ENCODE peak calls at places on chromosome 10, in seven cellular contexts. M is cardiac muscle cell; V is body of pancreas; G is uterus; D is SJCRH30; Z is naive thymus-derived CD4-positive, alpha-beta T cell; H is effector memory CD4-positive, alpha-beta T cell. P is an unnamed sample.

GRCh38 chr10:30736685-30737232 is 107.2 kb upstream of the LYZL2 start:
- DNase-seq in D (peak; percentile 15), G (peak; percentile 47), V (no peak), M (no peak), Z (no peak), H (no peak), P (no peak)

GRCh38 chr10:77620731-77621130 is 16.9 kb downstream of the KCNMA1 start:
- DNase-seq in H (no peak), G (no peak), Z (no peak), M (no peak), D (no peak), V (no peak), P (no peak)

GRCh38 chr10:98456688-98457482 is 10.2 kb upstream of the HPS1 start:
- DNase-seq in V (no peak), Z (no peak), H (no peak), G (no peak), D (no peak), M (no peak), P (no peak)

GRCh38 chr10:63093227-63093626 is 39.9 kb upstream of the NRBF2 start:
- DNase-seq in Z (no peak), G (no peak), H (no peak), D (no peak), V (no peak), M (no peak), P (no peak)

GRCh38 chr10:33695536-33695935 is 361.1 kb upstream of the NRP1 start:
- DNase-seq in G (no peak), V (no peak), Z (no peak), M (no peak), D (no peak), H (no peak), P (no peak)

GRCh38 chr10:21095073-21095472 is 198.0 kb upstream of the NEBL start:
- DNase-seq in M (no peak), H (no peak), G (no peak), V (no peak), Z (no peak), D (no peak), P (no peak)

GRCh38 chr10:13739178-13739577 is 152.4 kb downstream of the PRPF18 start:
- DNase-seq in V (no peak), D (peak; percentile 84), G (no peak), M (no peak), Z (no peak), H (no peak), P (no peak)

GRCh38 chr10:17074548-17074860 is 55.1 kb downstream of the CUBN start:
- DNase-seq in H (no peak), D (no peak), M (no peak), G (no peak), Z (no peak), V (no peak), P (no peak)

GRCh38 chr10:87054373-87055295 is 34.5 kb downstream of the FAM25A start:
- DNase-seq in G (no peak), M (no peak), Z (no peak), D (no peak), V (no peak), H (no peak), P (no peak)
- H3K27ac ChIP-seq in G (no peak overlapping the region), M (peak overlapping the region; percentile 18), Z (no peak overlapping the region), D (no peak overlapping the region), V (no peak overlapping the region), H (no peak overlapping the region), P (no peak overlapping the region)

GRCh38 chr10:53010362-53010907 is 237.9 kb upstream of the MBL2 start:
- DNase-seq in Z (no peak), G (no peak), M (no peak), H (no peak), D (peak; percentile 3), V (no peak), P (no peak)
- H3K4me1 ChIP-seq in Z (no peaks in the 10 kb centered on the region), G (no peaks in the 10 kb centered on the region), M (no peaks in the 10 kb centered on the region), H (no peaks in the 10 kb centered on the region), D (no peaks in the 10 kb centered on the region), V (peaks cover 18% of the 10 kb centered on the region), P (no peaks in the 10 kb centered on the region)

GRCh38 chr10:84329986-84330651 is 1.7 kb downstream of the CCSER2 start:
- DNase-seq in G (no peak), M (no peak), H (peak; percentile 37), Z (peak; percentile 60), D (no peak), V (no peak), P (peak; percentile 50)
- H3K27ac ChIP-seq in G (no peak overlapping the region), M (no peak overlapping the region), H (peak overlapping the region; percentile 99), Z (peak overlapping the region; percentile 100), D (no peak overlapping the region), V (no peak overlapping the region), P (peak overlapping the region; percentile 76)

DNA sequence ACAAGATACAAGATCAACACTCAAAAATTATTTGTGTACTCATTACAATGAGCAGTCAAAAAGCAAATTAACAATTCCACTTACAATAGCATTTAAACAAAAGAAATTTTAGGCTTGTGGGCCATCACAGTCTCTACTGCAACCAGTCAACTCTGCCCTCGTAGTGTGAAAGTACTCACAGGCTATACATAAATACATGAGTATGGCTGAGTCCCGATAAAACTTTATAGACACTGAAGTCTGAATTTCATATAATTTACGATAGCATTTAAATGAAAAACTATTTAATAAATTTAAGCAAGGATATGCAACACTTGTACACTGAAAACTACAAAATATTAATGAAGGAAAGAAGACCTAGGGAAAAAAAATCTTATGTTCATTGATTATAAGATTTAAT is 90.1 kb downstream of the ZNF33B start:
- DNase-seq in D (no peak), G (no peak), Z (no peak), M (no peak), H (no peak), V (no peak), P (no peak)
- H3K4me1 ChIP-seq in D (no peaks in the 10 kb centered on the region), G (no peaks in the 10 kb centered on the region), Z (peaks cover 23% of the 10 kb centered on the region), M (no peaks in the 10 kb centered on the region), H (peaks cover 12% of the 10 kb centered on the region), V (peaks cover 16% of the 10 kb centered on the region), P (peaks cover 3% of the 10 kb centered on the region)

DNA sequence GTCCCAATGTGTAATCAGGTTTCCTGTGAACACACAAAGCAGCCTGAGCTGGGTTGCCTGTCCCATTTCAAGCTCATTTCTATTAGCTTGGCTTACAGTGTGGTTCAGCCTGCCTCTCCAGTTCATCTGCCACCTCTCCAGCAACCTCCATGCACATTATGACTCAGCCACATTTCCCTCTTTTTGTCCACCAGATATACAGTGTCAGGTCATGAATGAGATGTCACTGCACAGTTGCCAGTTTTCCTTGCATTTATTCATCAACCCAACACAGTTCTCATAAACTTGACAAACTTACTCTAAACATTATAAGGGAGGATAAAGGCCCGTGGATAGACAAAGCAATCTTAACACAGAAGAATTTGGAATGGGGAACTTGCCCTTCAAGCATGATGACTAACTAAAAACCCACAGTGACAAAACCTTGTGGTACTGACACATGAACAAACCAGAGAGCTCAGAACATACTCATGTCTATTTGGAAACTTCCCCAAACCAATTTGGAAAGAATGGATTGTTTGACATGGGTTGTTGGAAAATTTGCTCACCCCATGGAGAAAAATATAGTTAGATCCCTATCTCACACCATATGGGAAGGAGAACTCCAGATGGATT is 2.5 kb upstream of the CFAP58 start:
- DNase-seq in Z (no peak), H (no peak), M (no peak), G (no peak), V (no peak), D (no peak), P (no peak)
- H3K27ac ChIP-seq in Z (no peak overlapping the region), H (no peak overlapping the region), M (no peak overlapping the region), G (no peak overlapping the region), V (no peak overlapping the region), D (no peak overlapping the region), P (no peak overlapping the region)

P was measured in small intestine.